ENCODE peak calls at places on chromosomes 5 and 9, in eight cellular contexts. K is GM23248, W is astrocyte, V is HCT116, I is GM23338, X is fibroblast of lung, Q is HepG2, A is PC-9. U is an unnamed sample. For H4K20me1, the result is how much of the 10 kb centered on the place peaks cover.

GRCh38 chr9:93276973-93277372 is 93.0 kb downstream of the WNK2 start:
- DNase-seq in K (no peak), W (no peak), V (no peak), I (no peak), X (no peak), Q (no peak), A (no peak), U (no peak)

GRCh38 chr5:51381801-51382507 is 1.3 kb upstream of the ISL1 start:
- DNase-seq in K (no peak), W (no peak), V (no peak), I (no peak), X (no peak), Q (no peak), A (no peak), U (no peak)

GRCh38 chr5:179404321-179405053 is 59.2 kb upstream of the ADAMTS2 start:
- DNase-seq in K (peak), W (no peak), V (no peak), I (no peak), X (peak), Q (no peak), A (no peak), U (no peak)

GRCh38 chr5:27947088-27947487 is 908.7 kb upstream of the CDH9 start:
- DNase-seq in K (no peak), W (peak), V (no peak), I (no peak), X (no peak), Q (no peak), A (peak), U (no peak)

GRCh38 chr5:168295574-168296201 is 4.2 kb downstream of the WWC1 start:
- DNase-seq in K (peak), W (peak), V (no peak), I (peak), X (peak), Q (no peak), A (peak), U (peak)

GRCh38 chr5:166166071-166166470 is 2125.4 kb upstream of the WWC1 start:
- DNase-seq in K (no peak), W (no peak), V (no peak), I (peak), X (no peak), Q (no peak), A (no peak), U (no peak)

GRCh38 chr5:69493235-69493925 is 790 bp downstream of the OCLN start:
- DNase-seq in K (peak), W (peak), V (no peak), I (peak), X (peak), Q (no peak), A (peak), U (peak)

GRCh38 chr9:107090218-107090617 is 192.9 kb upstream of the RAD23B start:
- DNase-seq in K (no peak), W (no peak), V (no peak), I (no peak), X (no peak), Q (no peak), A (no peak), U (no peak)

GRCh38 chr5:139601429-139601828 is 40.3 kb downstream of the UBE2D2 start:
- DNase-seq in K (no peak), W (no peak), V (no peak), I (no peak), X (no peak), Q (no peak), A (no peak), U (no peak)

GRCh38 chr9:123604861-123605260 is 248.9 kb downstream of the CRB2 start:
- DNase-seq in K (no peak), W (no peak), V (no peak), I (no peak), X (no peak), Q (no peak), A (no peak), U (no peak)

GRCh38 chr9:100160021-100160420 is 61.0 kb downstream of the INVS start:
- DNase-seq in K (no peak), W (peak), V (no peak), I (no peak), X (no peak), Q (no peak), A (no peak), U (no peak)

GRCh38 chr5:33824516-33825195 is 67.1 kb downstream of the ADAMTS12 start:
- DNase-seq in K (peak), W (peak), V (no peak), I (no peak), X (peak), Q (no peak), A (no peak), U (no peak)

GRCh38 chr5:180090769-180091546 is 19.4 kb upstream of the RNF130 start:
- DNase-seq in K (peak), W (peak), V (peak), I (peak), X (peak), Q (peak), A (peak), U (peak)

GRCh38 chr5:61631438-61631941 is 299.4 kb downstream of the ZSWIM6 start:
- DNase-seq in K (peak), W (peak), V (no peak), I (peak), X (peak), Q (no peak), A (no peak), U (no peak)

GRCh38 chr9:120708526-120709224 is 5.6 kb downstream of the MEGF9 start:
- DNase-seq in K (peak), W (peak), V (no peak), I (no peak), X (peak), Q (no peak), A (no peak), U (peak)

GRCh38 chr5:135535420-135535819 is 344 bp downstream of the NEUROG1 start:
- DNase-seq in K (peak), W (no peak), V (no peak), I (peak), X (no peak), Q (no peak), A (no peak), U (peak)
- TF ChIP-seq EZH2 in K (peak), W (peak), V (no peak), I (peak), X (peak), Q (peak), A (no peak), U (peak)

GRCh38 chr5:10582512-10582897 is 18.6 kb downstream of the ANKRD33B start:
- DNase-seq in K (no peak), W (no peak), V (no peak), I (no peak), X (no peak), Q (no peak), A (no peak), U (no peak)
- H4K20me1 ChIP-seq in K (under half), W (under half), V (under half), I (under half), X (under half), Q (under half), A (under half), U (under half)

DNA sequence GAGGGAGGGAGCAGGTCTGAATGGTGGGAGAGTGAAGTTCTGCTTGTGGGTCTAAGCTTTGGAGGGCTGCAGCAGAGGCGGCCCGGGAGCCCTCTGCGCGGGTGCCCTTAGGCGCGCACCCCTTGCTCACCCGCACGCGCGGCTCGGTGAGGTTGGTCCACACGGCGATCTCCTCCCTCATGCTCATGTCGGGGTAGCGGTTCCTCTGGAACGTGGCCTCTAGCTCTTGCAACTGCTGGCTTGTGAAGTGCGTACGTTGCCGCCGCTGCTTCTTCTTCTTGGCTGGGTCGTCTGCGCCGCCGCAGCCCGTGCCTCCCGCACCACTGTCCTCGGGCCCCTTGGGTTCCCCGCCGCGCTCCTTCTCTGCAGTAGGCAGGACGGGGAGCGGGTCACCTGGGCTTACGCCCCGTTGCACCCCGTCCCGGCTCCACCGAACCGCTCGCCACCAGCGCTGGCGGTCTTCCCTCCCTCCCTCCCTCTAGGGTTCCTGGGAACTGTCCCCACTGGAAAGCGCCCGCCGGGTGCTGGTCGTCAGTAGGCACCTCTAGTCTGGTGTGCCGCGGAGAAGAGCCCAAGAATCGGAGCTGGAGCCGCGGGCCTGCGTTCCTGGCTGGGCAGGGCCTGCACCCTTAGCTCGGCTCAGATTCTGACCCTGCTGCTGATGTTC is 2.7 kb downstream of the PITX1 start:
- DNase-seq in K (no peak), W (no peak), V (no peak), I (peak), X (peak), Q (no peak), A (no peak), U (no peak)
- TF ChIP-seq EZH2 in K (no peak), W (peak), V (no peak), I (peak), X (peak), Q (no peak), A (no peak), U (peak)

GRCh38 chr5:150530992-150531588 is 23.2 kb downstream of the NDST1 start:
- DNase-seq in K (no peak), W (no peak), V (no peak), I (no peak), X (no peak), Q (no peak), A (no peak), U (no peak)

GRCh38 chr5:150531686-150532085 is 23.8 kb downstream of the NDST1 start:
- DNase-seq in K (no peak), W (no peak), V (no peak), I (no peak), X (no peak), Q (no peak), A (no peak), U (no peak)

GRCh38 chr5:150530423-150530822 is 22.5 kb downstream of the NDST1 start:
- DNase-seq in K (no peak), W (no peak), V (no peak), I (no peak), X (no peak), Q (no peak), A (no peak), U (no peak)

GRCh38 chr5:150532996-150533395 is 25.1 kb downstream of the NDST1 start:
- DNase-seq in K (no peak), W (no peak), V (no peak), I (no peak), X (no peak), Q (no peak), A (no peak), U (no peak)

GRCh38 chr5:150532161-150532560 is 24.2 kb downstream of the NDST1 start:
- DNase-seq in K (no peak), W (no peak), V (no peak), I (no peak), X (no peak), Q (no peak), A (no peak), U (no peak)
- H4K20me1 ChIP-seq in K (under half), W (half or more), V (under half), I (under half), X (under half), Q (under half), A (under half), U (under half)

DNA sequence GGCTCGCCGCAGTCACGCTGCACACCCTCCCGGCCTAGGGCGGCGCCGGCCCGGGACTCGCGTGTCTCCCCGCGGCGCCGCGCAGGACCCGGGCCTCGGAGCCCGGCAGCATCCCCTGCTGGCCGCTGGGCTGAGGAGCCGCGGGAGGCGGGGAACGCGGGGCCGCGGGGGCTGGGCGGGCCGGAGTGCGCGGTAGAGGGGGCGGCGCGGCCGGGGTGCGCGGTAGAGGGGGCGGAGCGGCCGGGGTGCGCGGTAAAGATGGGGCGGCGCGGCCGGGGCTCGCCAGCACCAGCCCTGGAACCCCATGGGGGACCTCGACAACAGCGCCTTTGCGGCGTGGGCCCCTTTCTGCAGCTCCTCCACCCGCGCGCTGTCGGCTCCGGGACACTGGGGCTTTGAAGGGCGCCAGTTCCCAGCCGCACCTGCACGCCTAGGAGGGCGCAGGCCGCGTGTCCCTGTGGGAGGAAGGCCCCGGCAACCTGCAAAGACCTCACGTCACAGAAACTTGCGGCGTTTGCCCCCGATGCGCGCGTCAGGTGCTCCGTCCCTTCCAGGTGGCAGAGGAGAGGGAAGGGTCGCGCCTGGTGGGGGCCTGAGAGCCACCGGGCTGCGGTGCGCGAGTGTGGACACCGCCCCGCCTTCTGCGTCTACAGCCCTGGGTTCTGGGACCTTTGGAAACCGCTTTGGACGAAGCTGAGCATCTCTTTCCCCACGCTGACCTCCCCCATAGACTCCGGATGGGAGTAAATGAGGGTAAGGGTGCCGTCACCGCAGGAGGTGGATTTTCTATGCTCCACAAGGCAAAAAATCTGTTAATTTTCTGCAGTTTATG is 49.6 kb downstream of the NSUN2 start:
- DNase-seq in K (peak), W (no peak), V (no peak), I (peak), X (peak), Q (no peak), A (no peak), U (no peak)
- TF ChIP-seq EZH2 in K (no peak), W (no peak), V (no peak), I (no peak), X (peak), Q (no peak), A (no peak), U (no peak)

GRCh38 chr5:103862398-103862797 is 299.8 kb upstream of the NUDT12 start:
- DNase-seq in K (no peak), W (peak), V (no peak), I (no peak), X (no peak), Q (no peak), A (no peak), U (no peak)

GRCh38 chr5:103860327-103860726 is 297.7 kb upstream of the NUDT12 start:
- DNase-seq in K (no peak), W (no peak), V (no peak), I (no peak), X (no peak), Q (no peak), A (no peak), U (no peak)

GRCh38 chr5:103867857-103868598 is 305.4 kb upstream of the NUDT12 start:
- DNase-seq in K (no peak), W (peak), V (no peak), I (no peak), X (no peak), Q (no peak), A (peak), U (peak)

DNA sequence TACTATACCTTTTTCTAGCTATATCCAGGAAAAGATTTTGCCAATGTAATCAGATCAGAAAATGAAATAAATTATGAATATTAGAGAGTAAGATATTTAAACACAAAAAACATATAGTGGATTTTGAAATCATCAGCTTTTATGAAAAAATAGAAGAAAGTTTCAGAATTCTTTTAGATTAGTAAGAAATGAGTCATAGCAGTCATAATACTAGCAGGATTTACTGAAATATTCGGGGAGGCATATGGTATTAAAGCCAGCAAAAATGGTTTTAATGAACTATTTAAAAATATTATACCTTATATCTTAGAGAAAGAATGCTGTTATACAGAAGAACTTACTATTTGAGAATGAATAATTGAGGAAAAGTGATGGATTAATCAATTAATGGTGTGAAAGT is 303.6 kb upstream of the NUDT12 start:
- DNase-seq in K (peak), W (no peak), V (no peak), I (no peak), X (peak), Q (no peak), A (no peak), U (no peak)
- H4K20me1 ChIP-seq in K (under half), W (under half), V (under half), I (under half), X (under half), Q (under half), A (under half), U (under half)

DNA sequence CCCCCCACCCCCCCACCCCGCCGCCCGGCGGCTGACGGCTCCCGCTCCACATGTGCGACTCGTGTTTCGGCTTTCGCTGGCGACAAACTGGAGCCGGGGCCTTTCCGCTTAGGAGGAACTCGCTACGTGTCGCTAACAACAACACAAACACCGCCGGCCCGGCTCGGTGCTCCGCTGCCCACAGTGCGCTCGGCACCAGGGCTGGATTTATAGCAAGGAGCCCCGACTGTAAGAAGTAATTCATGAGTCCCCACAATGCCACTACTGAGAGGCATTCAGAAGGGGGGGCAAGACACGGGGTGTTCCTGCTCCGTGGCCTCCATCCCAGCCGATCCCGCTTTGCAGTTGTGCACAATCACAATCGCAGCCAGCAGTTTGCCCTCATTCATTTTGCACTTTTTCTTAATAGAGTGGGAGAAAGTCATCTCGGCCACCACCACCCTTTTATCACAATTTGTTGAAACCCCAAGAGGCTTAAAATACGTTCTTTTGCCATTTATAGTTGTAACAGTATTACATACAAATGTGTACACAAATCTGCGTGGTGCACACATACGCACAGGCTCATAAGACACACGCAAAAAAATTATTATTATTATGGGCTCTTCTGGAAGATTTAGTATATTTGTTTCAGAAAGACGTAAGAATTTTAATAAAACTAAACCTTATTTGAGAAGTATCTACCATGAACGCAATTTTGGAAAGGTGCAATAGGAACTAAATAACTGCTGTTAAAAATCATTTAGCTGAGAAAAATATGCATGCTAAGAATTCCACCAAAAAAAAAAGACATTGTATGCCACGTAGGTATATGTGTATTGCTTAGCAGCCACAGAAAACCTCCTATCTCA is 48.1 kb downstream of the EBF1 start:
- DNase-seq in K (peak), W (no peak), V (no peak), I (peak), X (peak), Q (no peak), A (no peak), U (no peak)
- TF ChIP-seq EZH2 in K (no peak), W (no peak), V (no peak), I (peak), X (no peak), Q (no peak), A (no peak), U (peak)

GRCh38 chr5:176651472-176651980 is 4.2 kb downstream of the TSPAN17 start:
- DNase-seq in K (no peak), W (no peak), V (no peak), I (peak), X (no peak), Q (no peak), A (no peak), U (no peak)

GRCh38 chr5:176652136-176652535 is 4.9 kb downstream of the TSPAN17 start:
- DNase-seq in K (peak), W (no peak), V (no peak), I (peak), X (no peak), Q (no peak), A (no peak), U (no peak)

GRCh38 chr5:176653986-176654385 is 6.7 kb downstream of the TSPAN17 start:
- DNase-seq in K (no peak), W (no peak), V (no peak), I (no peak), X (no peak), Q (no peak), A (no peak), U (no peak)

GRCh38 chr5:176654856-176655255 is 7.6 kb downstream of the TSPAN17 start:
- DNase-seq in K (no peak), W (no peak), V (no peak), I (no peak), X (no peak), Q (no peak), A (no peak), U (peak)

DNA sequence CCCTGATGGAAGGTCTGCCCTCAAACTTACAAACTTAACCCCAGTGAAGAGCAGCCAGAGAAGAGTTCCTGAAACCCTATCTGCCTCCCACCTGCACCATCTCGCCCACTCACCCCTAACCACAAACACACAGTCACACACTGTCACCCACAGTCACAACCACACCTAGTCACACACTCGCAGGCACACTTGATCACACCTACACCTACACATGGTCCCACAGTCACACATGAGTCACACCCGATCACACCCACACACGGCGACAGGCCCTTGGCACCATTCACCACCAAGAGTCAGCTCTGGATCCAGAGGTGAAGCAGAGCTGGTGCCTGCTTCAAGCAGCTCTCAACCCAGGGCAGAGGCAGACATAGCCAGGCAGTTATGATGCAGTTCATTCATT is 6.1 kb downstream of the TSPAN17 start:
- DNase-seq in K (peak), W (no peak), V (no peak), I (no peak), X (no peak), Q (no peak), A (no peak), U (peak)
- H4K20me1 ChIP-seq in K (under half), W (half or more), V (under half), I (under half), X (under half), Q (under half), A (under half), U (under half)

GRCh38 chr5:1010181-1010510 is 1.5 kb downstream of the NKD2 start:
- DNase-seq in K (no peak), W (no peak), V (no peak), I (no peak), X (no peak), Q (peak), A (peak), U (no peak)

GRCh38 chr5:1011226-1011631 is 2.6 kb downstream of the NKD2 start:
- DNase-seq in K (no peak), W (no peak), V (no peak), I (peak), X (no peak), Q (peak), A (peak), U (no peak)

GRCh38 chr5:1008451-1009358 is at the start of gene NKD2:
- DNase-seq in K (peak), W (no peak), V (no peak), I (peak), X (no peak), Q (no peak), A (peak), U (no peak)

GRCh38 chr5:1010641-1011046 is 2.0 kb downstream of the NKD2 start:
- DNase-seq in K (no peak), W (no peak), V (no peak), I (peak), X (no peak), Q (no peak), A (peak), U (no peak)

GRCh38 chr5:1009359-1010180 is 968 bp downstream of the NKD2 start:
- DNase-seq in K (no peak), W (no peak), V (no peak), I (no peak), X (no peak), Q (no peak), A (no peak), U (no peak)
- TF ChIP-seq EZH2 in K (peak), W (peak), V (no peak), I (no peak), X (peak), Q (no peak), A (no peak), U (peak)